ENCODE peak calls at places on chromosomes 3 and 15, in four cellular contexts. D is left lung, R is left ventricle myocardium inferior, K is GM23248. V is an unnamed sample.

GRCh38 chr3:143464850-143465249 is 345.3 kb downstream of the CHST2 start:
- DNase-seq in R (no peak), D (no peak), K (peak; percentile 49), V (no peak)

GRCh38 chr3:143855183-143855582 is 6.9 kb upstream of the SLC9A9 start:
- DNase-seq in R (no peak), D (no peak), K (no peak), V (peak; percentile 16)

GRCh38 chr3:339346-339745 is 142.8 kb downstream of the CHL1 start:
- DNase-seq in K (no peak), R (no peak), D (no peak), V (no peak)

GRCh38 chr15:55276324-55276723 is 13.3 kb downstream of the RAB27A start:
- DNase-seq in R (no peak), D (no peak), K (no peak), V (no peak)

GRCh38 chr3:46123646-46124045 is 84.5 kb downstream of the CCR1 start:
- DNase-seq in D (no peak), R (no peak), K (no peak), V (no peak)

GRCh38 chr3:65963787-65964707 is 74.7 kb downstream of the MAGI1 start:
- DNase-seq in K (peak; percentile 96), D (no peak), R (no peak), V (no peak)

GRCh38 chr3:22117751-22118346 is 366.8 kb upstream of the ZNF385D start:
- DNase-seq in D (no peak), R (no peak), K (peak; percentile 61), V (no peak)

GRCh38 chr3:50516048-50516871 is 12.8 kb upstream of the CACNA2D2 start:
- DNase-seq in D (peak; percentile 66), K (peak; percentile 13), R (peak; percentile 74), V (peak; percentile 19)

GRCh38 chr15:39833515-39833981 is 50.9 kb upstream of the FSIP1 start:
- DNase-seq in K (peak; percentile 86), D (no peak), R (no peak), V (no peak)

GRCh38 chr3:73226026-73226425 is 164.6 kb downstream of the EBLN2 start:
- DNase-seq in R (no peak), K (no peak), D (no peak), V (no peak)
- H3K27ac ChIP-seq in R (no peak overlapping the region), K (no peak overlapping the region), D (no peak overlapping the region), V (no peak overlapping the region)

GRCh38 chr3:175479800-175480199 is 620.7 kb downstream of the NAALADL2 start:
- DNase-seq in R (no peak), K (no peak), D (no peak), V (no peak)

GRCh38 chr3:175489406-175489805 is 630.3 kb downstream of the NAALADL2 start:
- DNase-seq in R (no peak), D (no peak), K (no peak), V (no peak)

GRCh38 chr3:175486255-175486654 is 627.1 kb downstream of the NAALADL2 start:
- DNase-seq in K (no peak), R (no peak), D (no peak), V (no peak)

GRCh38 chr3:175484666-175485065 is 625.5 kb downstream of the NAALADL2 start:
- DNase-seq in K (no peak), R (no peak), D (no peak), V (no peak)

DNA sequence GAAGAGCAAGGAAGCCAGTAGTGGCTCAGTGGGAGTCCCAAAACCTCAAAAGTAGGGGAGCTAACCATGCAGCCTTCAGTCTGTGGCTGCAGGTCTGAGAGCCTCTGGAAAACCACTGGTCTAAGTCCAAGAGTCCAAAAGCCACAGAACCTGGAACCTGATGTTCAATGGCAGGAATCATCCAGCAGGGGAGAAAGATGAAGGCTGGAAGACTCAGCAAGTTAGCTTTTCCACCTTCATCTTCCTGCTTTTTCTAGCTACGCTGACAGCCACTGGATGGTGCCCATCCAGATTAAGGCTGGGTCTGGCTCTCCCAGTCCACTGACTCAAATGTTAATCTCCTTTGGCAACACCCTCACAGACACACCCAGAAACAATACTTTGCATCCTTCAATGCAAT is 626.3 kb downstream of the NAALADL2 start:
- DNase-seq in D (no peak), K (no peak), R (no peak), V (no peak)
- H3K4me1 ChIP-seq in D (no peaks in the 10 kb centered on the region), K (no peaks in the 10 kb centered on the region), R (no peaks in the 10 kb centered on the region), V (no peaks in the 10 kb centered on the region)

DNA sequence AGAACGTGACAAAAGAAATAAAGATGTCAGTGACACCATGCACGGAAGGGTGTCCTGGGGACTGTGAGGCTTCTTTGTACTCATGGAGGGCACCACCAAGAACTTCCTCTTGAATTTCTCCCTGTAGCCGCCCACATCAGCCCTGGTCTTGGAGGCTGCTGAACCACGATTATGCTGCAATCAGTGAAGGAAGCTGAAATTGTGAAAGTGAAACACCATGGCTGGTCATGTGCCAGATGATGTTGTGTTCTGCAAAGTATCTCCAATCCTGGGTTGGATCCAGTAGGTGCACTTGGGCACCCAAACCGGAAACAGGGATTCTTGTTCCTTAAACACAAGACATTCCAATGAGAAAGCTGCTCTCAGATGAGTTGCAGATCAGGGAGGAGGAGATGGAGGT is 104.4 kb upstream of the GOLGA6L6 start:
- DNase-seq in D (peak; percentile 66), K (peak; percentile 38), R (peak; percentile 25), V (peak; percentile 43)
- H3K9me3 ChIP-seq in D (no peaks in the 10 kb centered on the region), K (no peaks in the 10 kb centered on the region), R (no peaks in the 10 kb centered on the region), V (no peaks in the 10 kb centered on the region)

DNA sequence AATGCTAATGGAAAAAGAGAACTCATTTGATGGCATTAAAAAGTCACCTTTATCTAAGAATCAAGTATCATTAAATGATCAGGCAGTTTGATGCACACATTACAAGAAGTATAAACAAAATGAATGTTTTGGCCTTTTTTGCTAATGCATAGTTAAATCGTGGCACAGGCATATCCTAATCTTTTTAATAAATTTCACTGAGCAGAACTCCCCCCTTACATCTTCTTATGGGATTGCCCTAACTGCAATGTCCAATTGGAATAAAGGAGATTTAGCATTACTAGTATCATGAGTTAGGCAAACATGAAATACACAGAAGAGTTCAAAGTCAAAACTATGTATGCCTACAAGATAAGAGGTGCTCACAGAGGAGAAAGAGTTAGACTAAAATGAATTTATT is 32.7 kb downstream of the USF3 start:
- DNase-seq in R (no peak), K (no peak), D (no peak), V (no peak)
- H3K27ac ChIP-seq in R (no peak overlapping the region), K (no peak overlapping the region), D (no peak overlapping the region), V (no peak overlapping the region)

GRCh38 chr3:191338177-191338488 is 7.8 kb upstream of the UTS2B start:
- DNase-seq in R (no peak), K (no peak), D (no peak), V (no peak)

GRCh38 chr3:191339313-191339917 is 9.1 kb upstream of the UTS2B start:
- DNase-seq in K (no peak), R (no peak), D (no peak), V (no peak)

GRCh38 chr3:191333481-191333880 is 3.2 kb upstream of the UTS2B start:
- DNase-seq in R (no peak), K (no peak), D (no peak), V (no peak)

GRCh38 chr3:191334359-191334893 is 4.1 kb upstream of the UTS2B start:
- DNase-seq in K (no peak), D (no peak), R (no peak), V (no peak)

DNA sequence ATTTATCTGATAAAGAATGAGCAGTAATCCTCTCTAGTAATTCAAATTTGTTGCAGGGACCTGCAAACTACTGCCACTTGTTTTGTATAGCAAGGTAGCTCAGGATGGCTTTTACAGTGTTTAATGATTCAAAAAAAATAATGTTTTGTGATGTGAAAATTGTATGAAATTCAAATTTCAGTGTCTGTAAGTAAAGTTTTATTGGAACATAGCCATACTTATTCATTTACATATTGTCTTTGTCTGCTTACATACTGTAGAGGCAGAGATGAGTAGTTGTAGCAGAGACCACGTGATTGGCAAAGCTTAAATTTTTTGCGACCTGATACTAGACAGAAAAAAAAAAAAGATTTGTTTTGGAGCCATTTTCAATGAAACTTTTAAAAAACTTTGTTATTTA is 6.5 kb upstream of the UTS2B start:
- DNase-seq in K (no peak), D (no peak), R (no peak), V (no peak)
- H3K4me1 ChIP-seq in K (peaks cover 62% of the 10 kb centered on the region), D (peaks cover 6% of the 10 kb centered on the region), R (peaks cover 100% of the 10 kb centered on the region), V (peaks cover 15% of the 10 kb centered on the region)

GRCh38 chr3:128851601-128852000 is 27.8 kb upstream of the ACAD9 start:
- DNase-seq in K (no peak), D (no peak), R (no peak), V (no peak)
- H3K9me3 ChIP-seq in K (no peaks in the 10 kb centered on the region), D (no peaks in the 10 kb centered on the region), R (peaks cover 24% of the 10 kb centered on the region), V (no peaks in the 10 kb centered on the region)